ENCODE peak calls at places on chromosomes 1 and 21, in six cellular contexts. One of them, this sample, is unnamed.

GRCh38 chr21:27464643-27465042 is 497.8 kb upstream of the ADAMTS5 start:
- DNase-seq in H9: no peak
- DNase-seq in IMR-90: no peak
- DNase-seq in mesendoderm: no peak
- DNase-seq in H1: no peak
- DNase-seq in neuronal stem cell: no peak
- DNase-seq in this sample: no peak

GRCh38 chr1:119662034-119662437 is 14.0 kb upstream of the ZNF697 start:
- DNase-seq in mesendoderm: no peak
- DNase-seq in IMR-90: no peak
- DNase-seq in H1: no peak
- DNase-seq in H9: no peak
- DNase-seq in neuronal stem cell: no peak
- DNase-seq in this sample: no peak

GRCh38 chr1:3785458-3786157 is 10.7 kb downstream of the LRRC47 start:
- DNase-seq in neuronal stem cell: no peak
- DNase-seq in H9: peak
- DNase-seq in mesendoderm: peak
- DNase-seq in H1: peak
- DNase-seq in IMR-90: no peak
- DNase-seq in this sample: peak

GRCh38 chr1:200279810-200280411 is 129.9 kb downstream of the ZNF281 start:
- DNase-seq in mesendoderm: peak
- DNase-seq in IMR-90: peak
- DNase-seq in H9: peak
- DNase-seq in H1: peak
- DNase-seq in neuronal stem cell: no peak
- DNase-seq in this sample: peak

GRCh38 chr1:17081439-17081838 is 27.6 kb upstream of the SDHB start:
- DNase-seq in mesendoderm: no peak
- DNase-seq in neuronal stem cell: no peak
- DNase-seq in H9: no peak
- DNase-seq in H1: no peak
- DNase-seq in IMR-90: no peak
- DNase-seq in this sample: no peak

GRCh38 chr1:42784946-42785693 is at the start of gene TMEM269:
- DNase-seq in mesendoderm: no peak
- DNase-seq in H9: no peak
- DNase-seq in H1: no peak
- DNase-seq in IMR-90: no peak
- DNase-seq in neuronal stem cell: no peak
- DNase-seq in this sample: no peak

GRCh38 chr1:16181887-16182719 is 26.2 kb upstream of the EPHA2 start:
- DNase-seq in IMR-90: peak
- DNase-seq in mesendoderm: peak
- DNase-seq in H1: peak
- DNase-seq in H9: peak
- DNase-seq in neuronal stem cell: no peak
- DNase-seq in this sample: peak

GRCh38 chr1:230070321-230071208 is 3.5 kb downstream of the GALNT2 start:
- DNase-seq in H9: no peak
- DNase-seq in neuronal stem cell: no peak
- DNase-seq in H1: no peak
- DNase-seq in IMR-90: no peak
- DNase-seq in mesendoderm: no peak
- DNase-seq in this sample: no peak

GRCh38 chr1:198837276-198838021 is 198.6 kb downstream of the PTPRC start:
- DNase-seq in neuronal stem cell: no peak
- DNase-seq in IMR-90: no peak
- DNase-seq in H9: no peak
- DNase-seq in mesendoderm: no peak
- DNase-seq in H1: no peak
- DNase-seq in this sample: no peak

GRCh38 chr21:44401386-44402160 is 48.2 kb downstream of the TRPM2 start:
- DNase-seq in mesendoderm: no peak
- DNase-seq in IMR-90: no peak
- DNase-seq in neuronal stem cell: no peak
- DNase-seq in H9: no peak
- DNase-seq in H1: no peak
- DNase-seq in this sample: no peak

GRCh38 chr21:44400791-44401385 is 47.5 kb downstream of the TRPM2 start:
- DNase-seq in H9: no peak
- DNase-seq in neuronal stem cell: no peak
- DNase-seq in mesendoderm: no peak
- DNase-seq in IMR-90: no peak
- DNase-seq in H1: no peak
- DNase-seq in this sample: no peak

GRCh38 chr21:44405091-44405947 is 50.0 kb upstream of the LRRC3 start:
- DNase-seq in mesendoderm: no peak
- DNase-seq in neuronal stem cell: no peak
- DNase-seq in H9: peak
- DNase-seq in IMR-90: no peak
- DNase-seq in H1: no peak
- DNase-seq in this sample: no peak

GRCh38 chr21:44402323-44403105 is 49.1 kb downstream of the TRPM2 start:
- DNase-seq in neuronal stem cell: no peak
- DNase-seq in H1: no peak
- DNase-seq in IMR-90: no peak
- DNase-seq in H9: peak
- DNase-seq in mesendoderm: no peak
- DNase-seq in this sample: no peak

DNA sequence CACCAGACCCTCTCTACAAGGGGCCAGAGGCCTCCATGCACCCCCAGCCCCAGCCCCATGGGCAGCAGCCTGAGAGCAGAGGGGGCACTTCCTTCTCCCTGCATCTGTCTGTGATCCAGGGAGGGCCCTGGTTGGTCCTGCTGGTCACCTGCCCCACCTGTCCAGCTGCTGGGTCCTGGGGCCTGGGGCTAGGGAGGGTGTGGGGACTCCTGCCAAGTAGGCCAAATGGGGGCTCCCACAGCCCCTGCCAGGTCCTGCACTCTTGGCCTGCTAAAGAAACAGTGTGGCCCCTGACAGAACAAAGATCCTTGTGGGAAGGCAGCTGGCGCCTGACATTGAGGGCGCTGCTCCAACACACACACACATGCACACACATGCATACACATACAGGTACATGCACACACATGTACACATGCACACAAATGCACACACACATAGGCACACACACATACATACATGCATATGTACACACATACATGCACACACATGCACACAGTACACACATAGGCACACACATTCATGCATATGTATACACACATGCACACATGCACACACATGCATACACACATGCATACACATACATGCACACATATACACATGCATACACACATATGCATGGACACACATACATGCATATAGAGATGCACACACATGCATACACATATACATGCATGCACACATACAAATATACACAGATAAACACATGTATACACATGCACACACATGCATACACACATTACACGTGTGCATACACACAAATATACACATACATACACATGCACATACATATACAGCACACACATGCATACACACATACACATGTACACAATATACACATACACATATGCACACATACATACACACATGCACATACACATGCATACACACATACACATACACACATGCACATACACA is 49.9 kb downstream of the TRPM2 start:
- DNase-seq in IMR-90: no peak
- DNase-seq in H9: peak
- DNase-seq in neuronal stem cell: no peak
- DNase-seq in H1: no peak
- DNase-seq in mesendoderm: no peak
- DNase-seq in this sample: no peak
- H3K23ac ChIP-seq in IMR-90: no peak
- H3K23ac ChIP-seq in H9: no peak
- H3K23ac ChIP-seq in neuronal stem cell: peak
- H3K23ac ChIP-seq in H1: no peak
- H3K23ac ChIP-seq in mesendoderm: no peak
- H3K23ac ChIP-seq in this sample: no peak

GRCh38 chr21:31107871-31108270 is 69.6 kb upstream of the KRTAP19-8 start:
- DNase-seq in neuronal stem cell: no peak
- DNase-seq in H9: no peak
- DNase-seq in IMR-90: no peak
- DNase-seq in mesendoderm: no peak
- DNase-seq in H1: no peak
- DNase-seq in this sample: no peak
- H3K23ac ChIP-seq in neuronal stem cell: no peak
- H3K23ac ChIP-seq in H9: no peak
- H3K23ac ChIP-seq in IMR-90: no peak
- H3K23ac ChIP-seq in mesendoderm: no peak
- H3K23ac ChIP-seq in H1: no peak
- H3K23ac ChIP-seq in this sample: no peak

GRCh38 chr1:26079178-26079563 is 11.7 kb upstream of the TRIM63 start:
- DNase-seq in H9: no peak
- DNase-seq in neuronal stem cell: no peak
- DNase-seq in IMR-90: no peak
- DNase-seq in H1: peak
- DNase-seq in mesendoderm: no peak
- DNase-seq in this sample: no peak
- H3K23ac ChIP-seq in H9: no peak
- H3K23ac ChIP-seq in neuronal stem cell: no peak
- H3K23ac ChIP-seq in IMR-90: no peak
- H3K23ac ChIP-seq in H1: no peak
- H3K23ac ChIP-seq in mesendoderm: no peak
- H3K23ac ChIP-seq in this sample: no peak

GRCh38 chr1:94927405-94928175 is 680 bp upstream of the CNN3 start:
- DNase-seq in H9: peak
- DNase-seq in IMR-90: peak
- DNase-seq in H1: no peak
- DNase-seq in mesendoderm: peak
- DNase-seq in neuronal stem cell: peak
- DNase-seq in this sample: peak

GRCh38 chr1:94925561-94926364 is 1.1 kb downstream of the CNN3 start:
- DNase-seq in H9: peak
- DNase-seq in neuronal stem cell: peak
- DNase-seq in IMR-90: peak
- DNase-seq in H1: peak
- DNase-seq in mesendoderm: peak
- DNase-seq in this sample: peak

GRCh38 chr1:94926365-94926914 is 470 bp downstream of the CNN3 start:
- DNase-seq in mesendoderm: peak
- DNase-seq in neuronal stem cell: peak
- DNase-seq in H9: peak
- DNase-seq in IMR-90: peak
- DNase-seq in H1: peak
- DNase-seq in this sample: peak

GRCh38 chr1:94928293-94928939 is 1.5 kb upstream of the CNN3 start:
- DNase-seq in H1: no peak
- DNase-seq in mesendoderm: no peak
- DNase-seq in neuronal stem cell: no peak
- DNase-seq in IMR-90: no peak
- DNase-seq in H9: no peak
- DNase-seq in this sample: no peak

DNA sequence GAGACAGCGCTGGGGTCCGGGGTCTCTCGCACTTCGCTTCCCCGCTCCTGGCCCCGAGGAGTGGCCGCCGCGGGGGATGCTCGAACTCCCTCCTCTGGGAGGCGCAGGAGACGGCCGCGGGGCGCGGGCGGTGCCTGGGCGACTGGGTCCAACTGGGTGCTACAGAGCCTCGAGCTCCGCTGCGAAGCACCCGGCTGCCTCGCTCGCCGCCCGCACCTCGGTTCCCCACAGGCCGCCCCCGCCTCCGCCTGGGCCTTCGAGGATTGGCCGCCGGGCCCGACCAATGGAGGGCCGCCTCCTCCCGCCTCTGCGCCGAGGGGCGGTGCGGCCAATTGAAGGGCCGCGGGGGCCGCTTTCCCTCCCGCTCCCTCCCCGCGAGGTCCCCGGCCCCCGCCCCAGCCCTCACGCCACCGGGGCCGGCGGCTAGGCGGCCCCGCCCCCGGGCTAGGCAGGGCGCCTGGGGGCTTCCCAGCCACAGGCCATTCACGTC is at the start of gene CNN3:
- DNase-seq in H1: peak
- DNase-seq in H9: peak
- DNase-seq in IMR-90: peak
- DNase-seq in neuronal stem cell: peak
- DNase-seq in mesendoderm: peak
- DNase-seq in this sample: peak
- H3K23ac ChIP-seq in H1: no peak
- H3K23ac ChIP-seq in H9: peak
- H3K23ac ChIP-seq in IMR-90: peak
- H3K23ac ChIP-seq in neuronal stem cell: peak
- H3K23ac ChIP-seq in mesendoderm: peak
- H3K23ac ChIP-seq in this sample: peak

GRCh38 chr1:8598783-8599182 is 218.7 kb downstream of the RERE start:
- DNase-seq in H9: no peak
- DNase-seq in mesendoderm: no peak
- DNase-seq in IMR-90: peak
- DNase-seq in neuronal stem cell: no peak
- DNase-seq in H1: no peak
- DNase-seq in this sample: peak
- H3K23ac ChIP-seq in H9: no peak
- H3K23ac ChIP-seq in mesendoderm: no peak
- H3K23ac ChIP-seq in IMR-90: peak
- H3K23ac ChIP-seq in neuronal stem cell: no peak
- H3K23ac ChIP-seq in H1: no peak
- H3K23ac ChIP-seq in this sample: no peak

DNA sequence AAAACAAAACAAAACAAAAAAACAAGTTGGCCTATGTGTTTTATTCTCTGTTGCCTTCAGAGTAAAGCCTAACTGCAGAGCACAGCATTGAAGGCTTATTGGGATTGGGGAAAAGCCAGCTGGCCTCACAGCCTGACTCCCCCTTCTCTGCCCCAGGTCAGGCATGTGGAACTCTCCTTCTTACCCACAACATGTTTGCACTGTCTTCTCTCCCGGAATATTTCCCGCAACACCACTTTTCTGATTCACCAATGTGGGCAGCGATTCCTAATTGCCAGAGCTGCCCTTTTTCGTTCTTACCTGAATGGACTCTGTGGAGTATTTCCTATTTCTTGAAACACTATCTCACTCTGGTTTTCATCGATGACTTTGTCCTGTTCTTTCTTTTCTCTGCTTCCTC is 2.8 kb upstream of the TARBP1 start:
- DNase-seq in IMR-90: no peak
- DNase-seq in neuronal stem cell: no peak
- DNase-seq in H9: no peak
- DNase-seq in H1: no peak
- DNase-seq in mesendoderm: no peak
- DNase-seq in this sample: no peak
- H3K23ac ChIP-seq in IMR-90: no peak
- H3K23ac ChIP-seq in neuronal stem cell: no peak
- H3K23ac ChIP-seq in H9: no peak
- H3K23ac ChIP-seq in H1: no peak
- H3K23ac ChIP-seq in mesendoderm: peak
- H3K23ac ChIP-seq in this sample: no peak